ENCODE peak calls at places on chromosomes 12 and 14, in five cellular contexts. Y is NCI-H146, E is A673, N is sigmoid colon, F is RCC 7860. U is an unnamed sample.
A peak's percentile ranks its signal among the peaks of the same experiment; 100 is the strongest.

GRCh38 chr14:22334627-22335026 is 254.4 kb downstream of the DAD1 start:
- DNase-seq in F (no peak), Y (no peak), E (no peak), N (no peak), U (no peak)

GRCh38 chr12:80031229-80031628 is 68.1 kb upstream of the OTOGL start:
- DNase-seq in F (no peak), N (no peak), E (no peak), Y (no peak), U (no peak)

GRCh38 chr12:102096855-102097254 is 23.1 kb downstream of the NUP37 start:
- DNase-seq in E (no peak), Y (peak; percentile 1), N (no peak), F (no peak), U (peak; percentile 11)

GRCh38 chr12:41624571-41624970 is 436.5 kb downstream of the PDZRN4 start:
- DNase-seq in Y (no peak), E (peak; percentile 71), F (no peak), N (no peak), U (no peak)

GRCh38 chr14:62655161-62655560 is 390.1 kb downstream of the KCNH5 start:
- DNase-seq in E (peak; percentile 52), F (no peak), Y (no peak), N (no peak), U (no peak)

GRCh38 chr12:47943492-47944359 is 19.7 kb upstream of the TMEM106C start:
- DNase-seq in Y (no peak), F (no peak), E (no peak), N (peak; percentile 46), U (no peak)

GRCh38 chr12:46267618-46268348 is 1.1 kb downstream of the SLC38A1 start:
- DNase-seq in F (peak; percentile 10), Y (peak; percentile 74), N (no peak), E (peak; percentile 36), U (peak; percentile 40)

GRCh38 chr12:58564721-58565120 is 355.6 kb downstream of the LRIG3 start:
- DNase-seq in Y (no peak), F (no peak), N (no peak), E (no peak), U (no peak)

GRCh38 chr12:47268501-47269459 is 189.0 kb upstream of the AMIGO2 start:
- DNase-seq in N (no peak), Y (no peak), F (peak; percentile 45), E (no peak), U (no peak)